ENCODE peak calls at places on chromosome 21, in nine cellular contexts. L is WTC11; W is NCI-H2029 treated with DMSO at 0.1 percent for 48 hours; F is HEK293T; B is SW480; I is SK-MEL-5; Q is epithelial cell of esophagus; A is GM18507; O is CD4-positive, alpha-beta T cell. T is an unnamed sample.

GRCh38 chr21:44492572-44493385 is 37.5 kb downstream of the LRRC3 start:
- DNase-seq in A (no peak), W (no peak), Q (peak; percentile 10), L (no peak), B (no peak), O (no peak), I (no peak), F (no peak), T (no peak)

GRCh38 chr21:41817228-41817627 is 50.4 kb upstream of the RIPK4 start:
- DNase-seq in I (peak; percentile 85), W (peak; percentile 12), O (no peak), L (peak; percentile 70), B (peak; percentile 72), A (peak; percentile 42), F (peak; percentile 75), Q (peak; percentile 79), T (peak; percentile 94)

GRCh38 chr21:34906401-34906800 is 142.7 kb downstream of the RUNX1 start:
- DNase-seq in I (no peak), W (no peak), L (no peak), F (no peak), A (no peak), O (no peak), B (no peak), Q (no peak), T (no peak)

GRCh38 chr21:25029580-25029979 is 577.7 kb downstream of the MRPL39 start:
- DNase-seq in B (no peak), O (no peak), A (no peak), Q (no peak), I (no peak), L (no peak), F (no peak), W (no peak), T (no peak)

GRCh38 chr21:43305811-43306311 is 121.1 kb downstream of the SIK1 start:
- DNase-seq in L (no peak), B (no peak), Q (no peak), A (no peak), F (no peak), I (no peak), W (no peak), O (no peak), T (no peak)

GRCh38 chr21:22827422-22827821 is 1829.2 kb downstream of the NCAM2 start:
- DNase-seq in F (no peak), L (no peak), W (no peak), Q (no peak), I (no peak), A (no peak), O (no peak), B (no peak), T (no peak)

GRCh38 chr21:38244885-38245869 is 11.6 kb upstream of the KCNJ15 start:
- DNase-seq in W (no peak), L (no peak), O (peak; percentile 26), I (no peak), Q (peak; percentile 88), B (peak; percentile 61), A (peak; percentile 20), F (no peak), T (peak; percentile 53)

GRCh38 chr21:19109694-19110093 is 706.1 kb upstream of the TMPRSS15 start:
- DNase-seq in Q (no peak), I (no peak), L (no peak), A (no peak), O (no peak), B (no peak), W (no peak), F (no peak), T (no peak)

GRCh38 chr21:15659768-15660423 is 69.9 kb upstream of the USP25 start:
- DNase-seq in I (no peak), W (no peak), O (no peak), L (no peak), F (no peak), A (no peak), B (peak; percentile 74), Q (peak; percentile 23), T (no peak)

GRCh38 chr21:28675265-28676041 is 317.2 kb downstream of the LTN1 start:
- DNase-seq in W (no peak), F (no peak), A (no peak), I (no peak), L (no peak), Q (peak; percentile 64), O (no peak), B (no peak), T (peak; percentile 15)

GRCh38 chr21:37484535-37485474 is 118.2 kb downstream of the DYRK1A start:
- DNase-seq in A (no peak), Q (peak; percentile 61), I (peak; percentile 9), F (no peak), B (no peak), L (no peak), W (no peak), O (no peak), T (no peak)

GRCh38 chr21:43771698-43772367 is 4.3 kb downstream of the CSTB start:
- DNase-seq in I (peak; percentile 96), O (no peak), W (no peak), B (no peak), A (no peak), Q (peak; percentile 49), L (no peak), F (peak; percentile 54), T (no peak)

GRCh38 chr21:15264084-15264483 is 199.3 kb upstream of the NRIP1 start:
- DNase-seq in L (no peak), O (no peak), A (no peak), W (no peak), B (no peak), I (no peak), Q (no peak), F (no peak), T (no peak)

GRCh38 chr21:30580132-30580531 is 10.1 kb downstream of the KRTAP22-2 start:
- DNase-seq in Q (no peak), L (no peak), F (no peak), O (no peak), W (no peak), I (no peak), A (no peak), B (no peak), T (no peak)

GRCh38 chr21:45029298-45029967 is 44.9 kb upstream of the ADARB1 start:
- DNase-seq in I (no peak), F (no peak), O (no peak), W (no peak), B (no peak), Q (no peak), L (no peak), A (no peak), T (no peak)

GRCh38 chr21:23438081-23438480 is 2169.2 kb downstream of the MRPL39 start:
- DNase-seq in Q (no peak), W (no peak), L (no peak), A (no peak), F (no peak), I (no peak), O (no peak), B (no peak), T (no peak)

GRCh38 chr21:15520811-15521643 is 208.8 kb upstream of the USP25 start:
- DNase-seq in B (no peak), L (no peak), O (no peak), Q (no peak), I (peak; percentile 43), A (no peak), F (peak; percentile 10), W (no peak), T (peak; percentile 2)

GRCh38 chr21:35562876-35563275 is 497.4 kb downstream of the SETD4 start:
- DNase-seq in I (no peak), W (no peak), L (no peak), A (no peak), O (no peak), B (no peak), Q (no peak), F (no peak), T (no peak)

GRCh38 chr21:31557421-31557955 is 102.0 kb upstream of the SOD1 start:
- DNase-seq in I (no peak), O (peak; percentile 14), A (no peak), L (peak; percentile 60), Q (no peak), B (no peak), F (no peak), W (no peak), T (no peak)

GRCh38 chr21:40373760-40374159 is 473.2 kb downstream of the DSCAM start:
- DNase-seq in I (no peak), B (no peak), L (no peak), A (no peak), F (no peak), O (no peak), W (no peak), Q (peak; percentile 59), T (no peak)

GRCh38 chr21:46033410-46034404 is 52.1 kb downstream of the COL6A1 start:
- DNase-seq in O (no peak), A (no peak), B (no peak), W (no peak), Q (no peak), I (no peak), F (peak; percentile 8), L (no peak), T (no peak)

GRCh38 chr21:35236090-35236489 is 187.0 kb upstream of the RUNX1 start:
- DNase-seq in O (no peak), F (no peak), L (no peak), A (no peak), Q (no peak), W (no peak), I (no peak), B (no peak), T (no peak)

GRCh38 chr21:35969281-35969680 is 91.0 kb downstream of the SETD4 start:
- DNase-seq in A (no peak), W (no peak), F (no peak), Q (no peak), B (no peak), O (no peak), L (no peak), I (no peak), T (no peak)

GRCh38 chr21:34802180-34802899 is 133.5 kb downstream of the CLIC6 start:
- DNase-seq in A (no peak), Q (peak; percentile 94), O (no peak), L (no peak), W (no peak), I (no peak), F (no peak), B (no peak), T (no peak)

GRCh38 chr21:15826147-15826780 is 96.5 kb downstream of the USP25 start:
- DNase-seq in W (no peak), I (peak; percentile 67), B (peak; percentile 58), F (peak; percentile 51), A (peak; percentile 1), Q (peak; percentile 85), L (peak; percentile 13), O (no peak), T (no peak)

GRCh38 chr21:33865176-33865575 is 50.4 kb downstream of the ATP5PO start:
- DNase-seq in A (no peak), F (no peak), I (no peak), Q (no peak), L (no peak), O (no peak), W (no peak), B (no peak), T (no peak)

GRCh38 chr21:37462087-37462861 is 95.7 kb downstream of the DYRK1A start:
- DNase-seq in O (no peak), L (no peak), W (no peak), A (no peak), B (no peak), F (no peak), I (no peak), Q (no peak), T (no peak)

GRCh38 chr21:34611528-34611927 is 3.4 kb downstream of the RCAN1 start:
- DNase-seq in Q (no peak), I (no peak), A (no peak), W (no peak), L (no peak), B (no peak), F (no peak), O (no peak), T (no peak)